ENCODE peak calls at places on chromosomes 16 and 17, in ten cellular contexts. M is IMR-90, T is HCT116, X is upper lobe of left lung, E is tibial nerve, O is breast epithelium, V is stomach, Q is HepG2, W is endothelial cell of umbilical vein, D is body of pancreas. P is an unnamed sample. For H3K27me3, the result is how much of the 10 kb centered on the place peaks cover.

GRCh38 chr17:44807817-44808155 is 22.3 kb downstream of the GJC1 start:
- DNase-seq in T (no peak), Q (no peak), V (no peak), O (no peak), D (no peak), X (no peak), W (no peak), M (no peak), E (no peak), P (no peak)

GRCh38 chr16:67198238-67198734 is 645 bp upstream of the ELMO3 start:
- DNase-seq in Q (no peak), E (no peak), W (peak), X (peak), T (peak), M (peak), D (peak), O (no peak), V (peak), P (no peak)

GRCh38 chr17:47288531-47289116 is 35.0 kb downstream of the ITGB3 start:
- DNase-seq in O (no peak), X (no peak), D (no peak), E (no peak), Q (no peak), M (peak), T (no peak), V (no peak), W (no peak), P (no peak)

GRCh38 chr17:82972836-82973372 is 106.5 kb upstream of the METRNL start:
- DNase-seq in X (no peak), E (no peak), T (no peak), Q (no peak), M (no peak), V (no peak), D (no peak), O (no peak), W (no peak), P (no peak)

GRCh38 chr17:58330544-58330996 is 2.0 kb upstream of the TSPOAP1 start:
- DNase-seq in E (no peak), O (no peak), V (no peak), X (no peak), W (no peak), M (no peak), Q (no peak), T (no peak), D (no peak), P (no peak)

GRCh38 chr17:45584092-45585036 is 93.8 kb upstream of the PLEKHM1 start:
- DNase-seq in O (peak), M (peak), T (peak), W (peak), V (peak), D (peak), X (peak), Q (peak), E (peak), P (peak)

GRCh38 chr16:19717319-19717718 is 708 bp downstream of the KNOP1 start:
- DNase-seq in X (no peak), Q (no peak), M (peak), O (no peak), E (no peak), W (no peak), D (no peak), T (no peak), V (no peak), P (no peak)

GRCh38 chr17:37818689-37819088 is 73.8 kb upstream of the HNF1B start:
- DNase-seq in Q (no peak), M (peak), V (peak), T (peak), O (no peak), D (peak), E (no peak), W (no peak), X (peak), P (no peak)

GRCh38 chr16:15539197-15539596 is 103.8 kb downstream of the MARF1 start:
- DNase-seq in D (no peak), Q (peak), V (no peak), T (peak), X (no peak), W (no peak), E (no peak), M (no peak), O (no peak), P (no peak)

GRCh38 chr16:23556881-23557778 is at the start of the genes EARS2 and UBFD1:
- DNase-seq in M (peak), E (peak), Q (peak), O (peak), D (peak), W (peak), T (peak), X (peak), V (peak), P (peak)
- TF ChIP-seq POLR2A in M (peak), E (no peak), Q (peak), O (no peak), D (peak), W (peak), T (peak), X (peak), V (no peak), P (peak)

GRCh38 chr17:29617125-29617480 is 5.6 kb downstream of the CORO6 start:
- DNase-seq in V (peak), O (peak), D (peak), E (peak), T (peak), W (peak), X (peak), Q (peak), M (peak), P (no peak)

GRCh38 chr17:29619251-29619650 is 3.5 kb downstream of the CORO6 start:
- DNase-seq in V (no peak), T (no peak), E (no peak), M (peak), W (peak), O (no peak), Q (no peak), D (no peak), X (no peak), P (no peak)

GRCh38 chr17:29617481-29618271 is 5.0 kb downstream of the CORO6 start:
- DNase-seq in Q (peak), W (peak), V (peak), X (peak), E (no peak), D (peak), M (peak), T (peak), O (peak), P (peak)

GRCh38 chr17:29620271-29620670 is 2.4 kb downstream of the CORO6 start:
- DNase-seq in M (peak), W (no peak), X (no peak), O (no peak), D (no peak), T (peak), E (no peak), Q (no peak), V (no peak), P (no peak)

DNA sequence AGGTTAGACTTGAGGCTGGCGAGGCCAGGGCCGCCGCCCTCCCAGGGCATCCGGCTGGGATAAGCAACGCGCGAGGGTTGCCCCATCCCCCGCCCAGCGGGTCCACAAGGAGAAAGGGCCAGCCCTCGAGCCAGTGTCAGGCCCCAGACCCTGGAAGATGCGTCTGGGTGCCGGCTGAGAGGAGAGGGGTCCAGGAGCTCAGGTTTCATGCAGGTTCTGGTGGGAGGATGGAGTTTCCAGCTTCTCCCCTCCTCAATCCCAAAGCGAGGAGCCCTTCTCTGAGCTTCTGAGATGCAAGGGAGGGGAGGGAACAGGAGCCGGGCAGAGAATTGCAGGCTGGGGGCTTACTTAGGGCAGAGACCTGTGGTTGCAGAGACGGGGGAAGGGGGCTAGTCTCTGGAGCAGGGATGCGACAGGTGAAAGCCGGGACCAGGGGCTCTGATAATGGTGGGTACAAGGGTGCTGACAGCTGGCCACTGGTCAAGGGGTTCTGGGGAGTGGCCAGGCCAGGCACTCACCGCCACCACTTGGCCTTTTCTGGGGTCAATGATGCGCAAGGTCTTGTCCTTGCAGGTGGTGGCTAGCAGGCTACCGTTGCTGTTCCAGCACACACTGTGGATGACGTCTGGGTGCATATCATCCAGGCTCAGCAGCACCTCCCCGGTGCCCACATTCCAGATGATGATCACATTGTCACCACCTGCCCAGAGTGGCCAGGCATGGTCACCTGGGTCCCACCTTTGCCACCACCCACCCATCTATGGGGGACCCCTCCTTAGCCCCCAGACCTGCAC is 4.2 kb downstream of the CORO6 start:
- DNase-seq in W (no peak), V (no peak), M (no peak), X (no peak), O (no peak), E (no peak), T (no peak), D (no peak), Q (no peak), P (no peak)
- H3K4me3 ChIP-seq in W (no peak), V (peak), M (no peak), X (no peak), O (peak), E (peak), T (peak), D (no peak), Q (peak), P (peak)

GRCh38 chr17:81390029-81390428 is 5.2 kb upstream of the BAHCC1 start:
- DNase-seq in Q (no peak), E (no peak), T (no peak), O (no peak), D (no peak), M (no peak), V (no peak), W (no peak), X (no peak), P (no peak)
- H3K27me3 ChIP-seq in Q (under half), E (under half), T (under half), O (under half), D (under half), M (under half), V (under half), W (under half), X (under half), P (under half)

GRCh38 chr17:79153367-79154130 is 78.9 kb downstream of the ENGASE start:
- DNase-seq in Q (no peak), M (no peak), E (no peak), X (no peak), W (no peak), V (no peak), O (no peak), D (no peak), T (no peak), P (no peak)
- TF ChIP-seq POLR2A in Q (no peak), M (no peak), E (no peak), X (no peak), W (no peak), V (no peak), O (no peak), D (no peak), T (no peak), P (no peak)

DNA sequence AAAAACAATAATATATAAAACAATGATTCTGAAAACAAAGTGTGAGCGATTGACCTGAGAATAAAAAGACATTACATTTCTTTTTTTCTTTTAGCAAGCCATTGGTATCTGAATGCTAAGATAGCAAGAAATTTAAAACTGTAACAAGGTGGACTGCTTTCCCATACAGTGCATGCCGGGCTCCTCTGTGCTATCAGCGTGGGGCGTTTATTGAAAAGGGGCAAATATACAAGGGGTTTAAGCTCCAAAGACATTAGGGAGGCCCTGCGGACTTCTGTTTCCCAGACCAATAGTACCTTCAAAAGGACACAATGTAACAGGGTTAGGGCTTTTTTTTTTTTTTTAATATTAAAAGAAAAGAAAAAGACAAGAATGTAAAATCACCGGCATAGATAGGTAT is 261.3 kb downstream of the ZFHX3 start:
- DNase-seq in D (no peak), O (no peak), M (no peak), V (no peak), Q (no peak), X (no peak), T (no peak), E (no peak), W (no peak), P (no peak)
- H3K4me3 ChIP-seq in D (no peak), O (no peak), M (no peak), V (no peak), Q (no peak), X (no peak), T (no peak), E (no peak), W (no peak), P (peak)

P was measured in ovary.